ENCODE peak calls at places on chromosomes 11 and 22, in seven cellular contexts. One of them, this sample, is unnamed.

GRCh38 chr22:38657248-38657909 is 941 bp downstream of the CBY1 start:
- DNase-seq in mammary epithelial cell: peak
- DNase-seq in transverse colon: peak
- DNase-seq in astrocyte of the spinal cord: peak
- DNase-seq in fibroblast of mammary gland: peak
- DNase-seq in tibial nerve: no peak
- DNase-seq in fibroblast of pulmonary artery: peak
- DNase-seq in this sample: peak

GRCh38 chr11:79157738-79158137 is 283.1 kb downstream of the TENM4 start:
- DNase-seq in tibial nerve: no peak
- DNase-seq in transverse colon: no peak
- DNase-seq in fibroblast of mammary gland: no peak
- DNase-seq in fibroblast of pulmonary artery: no peak
- DNase-seq in astrocyte of the spinal cord: no peak
- DNase-seq in mammary epithelial cell: peak
- DNase-seq in this sample: no peak

GRCh38 chr22:20994128-20994901 is 7.6 kb downstream of the THAP7 start:
- DNase-seq in fibroblast of pulmonary artery: no peak
- DNase-seq in fibroblast of mammary gland: no peak
- DNase-seq in mammary epithelial cell: no peak
- DNase-seq in astrocyte of the spinal cord: no peak
- DNase-seq in transverse colon: no peak
- DNase-seq in tibial nerve: no peak
- DNase-seq in this sample: no peak

GRCh38 chr22:20058989-20059770 is 20.9 kb upstream of the DGCR8 start:
- DNase-seq in astrocyte of the spinal cord: no peak
- DNase-seq in transverse colon: no peak
- DNase-seq in tibial nerve: no peak
- DNase-seq in mammary epithelial cell: no peak
- DNase-seq in fibroblast of pulmonary artery: peak
- DNase-seq in fibroblast of mammary gland: no peak
- DNase-seq in this sample: no peak

GRCh38 chr11:67374571-67375276 is 1.3 kb upstream of the CLCF1 start:
- DNase-seq in astrocyte of the spinal cord: no peak
- DNase-seq in fibroblast of mammary gland: peak
- DNase-seq in fibroblast of pulmonary artery: no peak
- DNase-seq in mammary epithelial cell: peak
- DNase-seq in transverse colon: no peak
- DNase-seq in tibial nerve: no peak
- DNase-seq in this sample: peak

GRCh38 chr22:36067237-36067558 is 38.6 kb upstream of the RBFOX2 start:
- DNase-seq in mammary epithelial cell: no peak
- DNase-seq in fibroblast of mammary gland: no peak
- DNase-seq in transverse colon: no peak
- DNase-seq in fibroblast of pulmonary artery: no peak
- DNase-seq in tibial nerve: no peak
- DNase-seq in astrocyte of the spinal cord: no peak
- DNase-seq in this sample: no peak

GRCh38 chr11:9313648-9314290 is 624 bp downstream of the TMEM41B start:
- DNase-seq in astrocyte of the spinal cord: peak
- DNase-seq in fibroblast of mammary gland: peak
- DNase-seq in mammary epithelial cell: peak
- DNase-seq in tibial nerve: no peak
- DNase-seq in transverse colon: peak
- DNase-seq in fibroblast of pulmonary artery: peak
- DNase-seq in this sample: peak

GRCh38 chr11:8906629-8907028 is 4.4 kb upstream of the AKIP1 start:
- DNase-seq in transverse colon: no peak
- DNase-seq in fibroblast of pulmonary artery: peak
- DNase-seq in mammary epithelial cell: peak
- DNase-seq in tibial nerve: no peak
- DNase-seq in astrocyte of the spinal cord: peak
- DNase-seq in fibroblast of mammary gland: peak
- DNase-seq in this sample: peak

GRCh38 chr11:81804858-81805257 is 928.8 kb downstream of the FAM181B start:
- DNase-seq in tibial nerve: no peak
- DNase-seq in transverse colon: no peak
- DNase-seq in fibroblast of pulmonary artery: no peak
- DNase-seq in fibroblast of mammary gland: no peak
- DNase-seq in astrocyte of the spinal cord: no peak
- DNase-seq in mammary epithelial cell: peak
- DNase-seq in this sample: no peak

GRCh38 chr11:132888226-132888625 is 644.1 kb downstream of the OPCML start:
- DNase-seq in transverse colon: no peak
- DNase-seq in astrocyte of the spinal cord: no peak
- DNase-seq in mammary epithelial cell: no peak
- DNase-seq in fibroblast of mammary gland: no peak
- DNase-seq in fibroblast of pulmonary artery: no peak
- DNase-seq in tibial nerve: no peak
- DNase-seq in this sample: no peak

GRCh38 chr22:24803064-24803542 is 2.9 kb upstream of the SGSM1 start:
- DNase-seq in fibroblast of pulmonary artery: peak
- DNase-seq in transverse colon: peak
- DNase-seq in fibroblast of mammary gland: peak
- DNase-seq in astrocyte of the spinal cord: no peak
- DNase-seq in tibial nerve: peak
- DNase-seq in mammary epithelial cell: no peak
- DNase-seq in this sample: peak

GRCh38 chr22:22818861-22819855 is 68.5 kb upstream of the IGLL5 start:
- DNase-seq in mammary epithelial cell: no peak
- DNase-seq in astrocyte of the spinal cord: no peak
- DNase-seq in fibroblast of pulmonary artery: no peak
- DNase-seq in fibroblast of mammary gland: no peak
- DNase-seq in tibial nerve: no peak
- DNase-seq in transverse colon: peak
- DNase-seq in this sample: no peak

GRCh38 chr22:32281092-32281491 is 25.9 kb upstream of the SLC5A4 start:
- DNase-seq in mammary epithelial cell: peak
- DNase-seq in astrocyte of the spinal cord: peak
- DNase-seq in tibial nerve: no peak
- DNase-seq in transverse colon: no peak
- DNase-seq in fibroblast of pulmonary artery: peak
- DNase-seq in fibroblast of mammary gland: peak
- DNase-seq in this sample: peak

GRCh38 chr11:119741369-119742262 is 12.6 kb upstream of the NECTIN1 start:
- DNase-seq in tibial nerve: no peak
- DNase-seq in astrocyte of the spinal cord: no peak
- DNase-seq in fibroblast of pulmonary artery: peak
- DNase-seq in transverse colon: peak
- DNase-seq in mammary epithelial cell: no peak
- DNase-seq in fibroblast of mammary gland: no peak
- DNase-seq in this sample: peak

GRCh38 chr11:77479746-77480352 is 6.0 kb upstream of the PAK1 start:
- DNase-seq in mammary epithelial cell: no peak
- DNase-seq in fibroblast of pulmonary artery: no peak
- DNase-seq in astrocyte of the spinal cord: no peak
- DNase-seq in fibroblast of mammary gland: no peak
- DNase-seq in transverse colon: no peak
- DNase-seq in tibial nerve: no peak
- DNase-seq in this sample: no peak

GRCh38 chr11:15153231-15153630 is 38.5 kb downstream of the INSC start:
- DNase-seq in tibial nerve: no peak
- DNase-seq in fibroblast of mammary gland: no peak
- DNase-seq in astrocyte of the spinal cord: no peak
- DNase-seq in transverse colon: no peak
- DNase-seq in fibroblast of pulmonary artery: no peak
- DNase-seq in mammary epithelial cell: no peak
- DNase-seq in this sample: no peak

GRCh38 chr11:82731691-82732277 is 1.9 kb downstream of the FAM181B start:
- DNase-seq in transverse colon: no peak
- DNase-seq in tibial nerve: no peak
- DNase-seq in fibroblast of mammary gland: no peak
- DNase-seq in fibroblast of pulmonary artery: no peak
- DNase-seq in astrocyte of the spinal cord: no peak
- DNase-seq in mammary epithelial cell: no peak
- DNase-seq in this sample: no peak

GRCh38 chr11:28621648-28622215 is 513.5 kb downstream of the METTL15 start:
- DNase-seq in astrocyte of the spinal cord: peak
- DNase-seq in fibroblast of pulmonary artery: peak
- DNase-seq in tibial nerve: no peak
- DNase-seq in mammary epithelial cell: no peak
- DNase-seq in transverse colon: no peak
- DNase-seq in fibroblast of mammary gland: peak
- DNase-seq in this sample: peak

GRCh38 chr11:359181-359714 is 10.1 kb upstream of the B4GALNT4 start:
- DNase-seq in fibroblast of pulmonary artery: no peak
- DNase-seq in transverse colon: no peak
- DNase-seq in fibroblast of mammary gland: no peak
- DNase-seq in mammary epithelial cell: peak
- DNase-seq in astrocyte of the spinal cord: no peak
- DNase-seq in tibial nerve: no peak
- DNase-seq in this sample: no peak

GRCh38 chr22:24162377-24162927 is 18.8 kb upstream of the SUSD2 start:
- DNase-seq in tibial nerve: no peak
- DNase-seq in transverse colon: no peak
- DNase-seq in mammary epithelial cell: no peak
- DNase-seq in astrocyte of the spinal cord: no peak
- DNase-seq in fibroblast of pulmonary artery: no peak
- DNase-seq in fibroblast of mammary gland: no peak
- DNase-seq in this sample: no peak

DNA sequence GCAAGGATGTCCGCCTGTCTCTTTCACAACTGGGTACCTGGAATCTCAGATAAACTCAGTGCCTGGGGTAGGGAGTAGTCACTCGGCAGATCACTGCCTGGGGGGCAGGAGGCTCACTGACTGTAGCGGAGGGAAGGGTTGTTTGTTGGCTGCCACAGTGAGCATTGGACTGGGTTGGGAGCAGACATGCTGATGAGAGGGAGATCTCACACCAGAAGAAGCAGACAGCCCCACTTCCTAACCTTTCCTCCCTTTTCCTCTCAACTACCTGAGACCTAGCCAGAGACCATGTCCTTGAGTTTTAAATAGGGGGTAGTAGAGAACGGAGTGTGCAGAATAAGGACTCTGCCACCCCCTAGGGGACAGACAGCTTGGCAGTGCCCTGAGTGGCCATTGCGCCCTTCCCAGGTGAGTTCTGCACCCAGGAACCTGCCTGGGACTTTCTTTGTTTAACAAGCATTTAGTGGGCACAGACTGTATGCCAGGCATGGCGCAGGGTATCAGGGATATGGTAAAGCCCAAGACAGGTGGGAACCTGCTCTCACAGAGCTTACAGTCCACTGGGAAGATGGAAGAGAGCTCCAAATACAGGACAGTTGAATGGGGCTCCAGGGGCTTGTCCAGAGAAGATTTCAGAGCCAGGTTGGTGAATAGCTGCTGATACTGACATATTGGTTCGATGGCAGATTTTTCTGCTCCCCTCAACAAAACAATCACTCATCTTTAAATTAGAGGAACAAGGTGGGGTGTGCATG is 115.7 kb upstream of the NNMT start:
- DNase-seq in fibroblast of pulmonary artery: peak
- DNase-seq in fibroblast of mammary gland: peak
- DNase-seq in mammary epithelial cell: no peak
- DNase-seq in tibial nerve: no peak
- DNase-seq in astrocyte of the spinal cord: no peak
- DNase-seq in transverse colon: peak
- DNase-seq in this sample: no peak
- H3K4me3 ChIP-seq in fibroblast of pulmonary artery: peak
- H3K4me3 ChIP-seq in fibroblast of mammary gland: peak
- H3K4me3 ChIP-seq in mammary epithelial cell: no peak
- H3K4me3 ChIP-seq in tibial nerve: peak
- H3K4me3 ChIP-seq in astrocyte of the spinal cord: peak
- H3K4me3 ChIP-seq in transverse colon: peak
- H3K4me3 ChIP-seq in this sample: peak

DNA sequence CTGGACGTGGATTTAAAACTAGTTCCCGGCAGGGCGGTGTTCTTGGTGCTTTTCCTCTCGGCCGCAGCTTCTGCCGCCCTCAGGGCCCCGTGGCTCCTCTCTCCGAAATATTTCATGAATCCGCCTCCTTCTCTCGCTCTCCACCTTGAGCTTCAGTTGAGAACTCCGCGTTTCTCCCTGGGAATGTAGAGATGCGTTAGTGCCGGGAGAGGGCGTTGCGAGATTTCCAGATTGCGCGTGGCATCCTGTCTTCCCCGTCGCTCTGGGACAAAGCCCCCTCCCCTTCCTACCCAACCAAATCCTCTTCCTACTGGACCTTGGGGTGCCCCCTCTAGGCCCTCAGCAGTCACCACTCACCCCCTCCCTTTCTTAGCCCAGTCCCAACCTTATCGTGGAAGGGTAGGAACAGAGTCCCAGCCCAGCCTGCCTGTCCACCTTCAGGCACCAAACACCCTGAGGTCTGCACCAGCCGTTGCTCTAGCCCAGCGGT is 15.5 kb upstream of the RAC2 start:
- DNase-seq in astrocyte of the spinal cord: peak
- DNase-seq in transverse colon: no peak
- DNase-seq in fibroblast of mammary gland: peak
- DNase-seq in fibroblast of pulmonary artery: peak
- DNase-seq in tibial nerve: no peak
- DNase-seq in mammary epithelial cell: peak
- DNase-seq in this sample: peak
- TF ChIP-seq CTCF in astrocyte of the spinal cord: peak
- TF ChIP-seq CTCF in transverse colon: peak
- TF ChIP-seq CTCF in fibroblast of mammary gland: peak
- TF ChIP-seq CTCF in fibroblast of pulmonary artery: peak
- TF ChIP-seq CTCF in tibial nerve: peak
- TF ChIP-seq CTCF in mammary epithelial cell: peak
- TF ChIP-seq CTCF in this sample: peak

DNA sequence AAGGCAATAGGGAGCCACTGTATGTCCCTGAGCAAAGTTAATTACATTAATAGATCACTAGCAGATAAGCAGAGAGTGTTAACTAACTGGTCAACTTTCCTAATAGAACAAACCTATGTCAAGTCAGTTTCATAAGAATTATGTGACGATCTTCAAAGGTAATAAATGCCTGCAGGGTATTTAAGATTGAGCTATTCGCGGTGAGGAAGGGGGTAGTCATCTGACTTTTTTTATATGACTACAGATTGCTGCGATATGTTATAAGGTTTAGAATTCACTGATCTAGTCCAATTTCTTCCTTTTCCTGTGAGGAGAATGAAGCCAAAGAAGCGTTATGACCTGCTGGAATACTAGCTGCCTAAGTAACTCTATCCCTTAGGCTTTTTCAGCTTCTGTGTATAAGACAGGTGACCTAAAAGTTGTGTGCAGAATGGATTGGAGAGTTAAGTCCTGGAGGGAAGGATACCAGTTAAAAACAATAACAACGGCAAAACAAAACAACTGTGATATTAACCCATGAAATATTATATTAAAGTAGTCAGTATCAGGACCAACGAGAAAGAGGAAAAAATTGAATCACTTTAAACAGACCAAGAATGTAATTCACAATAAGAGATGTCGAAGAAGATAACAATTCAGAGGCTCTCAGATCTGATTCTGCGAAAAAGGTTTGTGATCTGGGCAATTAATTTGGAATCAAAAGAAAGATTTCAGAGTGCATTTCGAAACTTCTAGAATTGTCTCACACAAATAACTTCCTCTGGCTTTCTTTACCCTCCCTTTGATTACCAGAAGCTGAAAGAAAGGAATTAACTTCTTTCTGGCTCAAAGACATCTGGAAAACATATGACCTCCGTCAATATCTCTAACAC is 645 bp downstream of the CASP4 start:
- DNase-seq in tibial nerve: no peak
- DNase-seq in fibroblast of pulmonary artery: peak
- DNase-seq in transverse colon: no peak
- DNase-seq in fibroblast of mammary gland: peak
- DNase-seq in mammary epithelial cell: peak
- DNase-seq in astrocyte of the spinal cord: peak
- DNase-seq in this sample: peak
- H3K4me3 ChIP-seq in tibial nerve: peak
- H3K4me3 ChIP-seq in fibroblast of pulmonary artery: peak
- H3K4me3 ChIP-seq in transverse colon: peak
- H3K4me3 ChIP-seq in fibroblast of mammary gland: peak
- H3K4me3 ChIP-seq in mammary epithelial cell: peak
- H3K4me3 ChIP-seq in astrocyte of the spinal cord: peak
- H3K4me3 ChIP-seq in this sample: peak

GRCh38 chr22:16387088-16387487 is 205.5 kb downstream of the CCT8L2 start:
- DNase-seq in mammary epithelial cell: no peak
- DNase-seq in astrocyte of the spinal cord: no peak
- DNase-seq in tibial nerve: no peak
- DNase-seq in fibroblast of pulmonary artery: no peak
- DNase-seq in transverse colon: no peak
- DNase-seq in fibroblast of mammary gland: no peak
- DNase-seq in this sample: no peak
- TF ChIP-seq CTCF in mammary epithelial cell: no peak
- TF ChIP-seq CTCF in astrocyte of the spinal cord: no peak
- TF ChIP-seq CTCF in tibial nerve: no peak
- TF ChIP-seq CTCF in fibroblast of pulmonary artery: no peak
- TF ChIP-seq CTCF in transverse colon: no peak
- TF ChIP-seq CTCF in fibroblast of mammary gland: no peak
- TF ChIP-seq CTCF in this sample: no peak